ENCODE peak calls at places on chromosomes 16 and 17, in six cellular contexts. T is choroid plexus epithelial cell, V is fibroblast of pulmonary artery, N is progenitor cell of endocrine pancreas, P is K562, G is adrenal gland. C is an unnamed sample.

GRCh38 chr17:60971515-60972369 is 294.1 kb downstream of the BCAS3 start:
- DNase-seq in T (peak; percentile 83), V (peak; percentile 71), G (no peak), P (peak; percentile 23), N (peak; percentile 14), C (peak; percentile 46)

GRCh38 chr17:72280881-72281280 is 160.1 kb downstream of the SOX9 start:
- DNase-seq in T (no peak), P (no peak), V (no peak), N (no peak), G (no peak), C (no peak)

GRCh38 chr16:78489072-78489471 is 389.6 kb downstream of the WWOX start:
- DNase-seq in P (no peak), G (no peak), T (no peak), N (no peak), V (no peak), C (no peak)

GRCh38 chr17:27105636-27106035 is 188.3 kb upstream of the WSB1 start:
- DNase-seq in P (no peak), T (no peak), N (no peak), V (no peak), G (no peak), C (no peak)

GRCh38 chr16:65377131-65377649 is 255.3 kb upstream of the CDH11 start:
- DNase-seq in P (no peak), G (no peak), V (peak; percentile 4), T (no peak), N (no peak), C (no peak)

GRCh38 chr16:54927125-54928015 is 3.3 kb upstream of the IRX5 start:
- DNase-seq in V (no peak), N (no peak), T (no peak), G (no peak), P (no peak), C (no peak)

GRCh38 chr16:85025781-85026653 is 1.6 kb upstream of the KIAA0513 start:
- DNase-seq in T (no peak), P (no peak), N (no peak), V (no peak), G (no peak), C (no peak)

GRCh38 chr17:383771-384621 is 31.4 kb upstream of the RPH3AL start:
- DNase-seq in G (no peak), P (no peak), N (no peak), T (no peak), V (no peak), C (no peak)

GRCh38 chr16:7482596-7483290 is 150.1 kb downstream of the RBFOX1 start:
- DNase-seq in G (no peak), P (no peak), V (no peak), T (no peak), N (no peak), C (no peak)

GRCh38 chr17:2106308-2106707 is 51.4 kb downstream of the HIC1 start:
- DNase-seq in G (no peak), P (no peak), N (no peak), T (no peak), V (no peak), C (no peak)

GRCh38 chr16:55508271-55508921 is 476 bp upstream of the LPCAT2 start:
- DNase-seq in T (no peak), G (no peak), P (peak; percentile 5), N (no peak), V (no peak), C (no peak)

GRCh38 chr17:51374220-51374619 is 113.9 kb downstream of the UTP18 start:
- DNase-seq in P (no peak), V (no peak), G (no peak), N (no peak), T (no peak), C (no peak)

GRCh38 chr17:58082870-58083490 is at the start of gene DYNLL2:
- DNase-seq in V (peak; percentile 93), N (peak; percentile 92), P (peak; percentile 97), G (peak; percentile 96), T (peak; percentile 93), C (peak; percentile 90)

GRCh38 chr16:81463296-81463890 is 18.8 kb downstream of the CMIP start:
- DNase-seq in T (no peak), P (no peak), G (no peak), V (no peak), N (no peak), C (no peak)

GRCh38 chr17:61389670-61390478 is 9.8 kb upstream of the TBX2 start:
- DNase-seq in G (no peak), P (peak; percentile 66), T (peak; percentile 63), V (peak; percentile 53), N (no peak), C (peak; percentile 84)

DNA sequence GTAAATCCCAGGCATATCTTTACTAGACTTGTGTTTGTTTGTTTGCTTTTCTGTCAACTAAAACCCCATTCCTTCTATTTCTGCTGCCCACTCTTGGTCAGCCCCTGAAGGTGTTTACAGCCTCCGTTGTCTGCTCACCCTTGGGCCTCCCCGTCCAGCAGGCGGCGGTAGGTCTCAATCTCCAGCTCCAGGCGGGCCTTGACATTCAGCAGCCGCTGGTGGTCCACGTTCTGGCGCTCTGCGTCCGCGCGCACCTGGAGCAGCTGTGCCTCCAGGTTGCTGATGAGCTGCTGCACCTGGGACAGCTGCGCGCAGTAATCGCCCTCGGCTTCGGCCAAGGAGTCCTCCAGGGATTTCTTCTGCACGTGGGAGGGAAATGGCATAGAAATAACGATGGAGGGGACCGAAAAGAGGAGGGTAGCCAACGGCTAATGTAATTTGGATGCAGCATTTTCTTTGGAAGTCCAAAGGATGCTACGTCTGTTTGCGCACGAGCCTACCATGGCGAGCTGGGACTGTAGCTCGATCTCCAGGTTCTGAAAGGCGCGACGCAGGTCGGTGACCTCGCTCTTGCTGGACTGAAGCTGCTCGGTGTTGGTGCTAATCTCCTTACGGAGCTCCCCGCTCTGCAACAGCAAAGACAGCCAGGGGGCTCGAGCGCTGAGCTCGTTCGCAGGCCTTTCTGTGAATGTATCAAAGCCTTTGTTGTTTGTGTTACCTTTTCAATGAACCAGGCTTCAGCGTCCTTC is 3.9 kb downstream of the KRT12 start:
- DNase-seq in G (no peak), P (no peak), N (peak; percentile 54), V (peak; percentile 10), T (peak; percentile 27), C (peak; percentile 82)
- TF ChIP-seq CTCF in G (no peak), P (peak; percentile 32), N (peak; percentile 59), V (peak; percentile 43), T (peak; percentile 71), C (peak; percentile 66)

DNA sequence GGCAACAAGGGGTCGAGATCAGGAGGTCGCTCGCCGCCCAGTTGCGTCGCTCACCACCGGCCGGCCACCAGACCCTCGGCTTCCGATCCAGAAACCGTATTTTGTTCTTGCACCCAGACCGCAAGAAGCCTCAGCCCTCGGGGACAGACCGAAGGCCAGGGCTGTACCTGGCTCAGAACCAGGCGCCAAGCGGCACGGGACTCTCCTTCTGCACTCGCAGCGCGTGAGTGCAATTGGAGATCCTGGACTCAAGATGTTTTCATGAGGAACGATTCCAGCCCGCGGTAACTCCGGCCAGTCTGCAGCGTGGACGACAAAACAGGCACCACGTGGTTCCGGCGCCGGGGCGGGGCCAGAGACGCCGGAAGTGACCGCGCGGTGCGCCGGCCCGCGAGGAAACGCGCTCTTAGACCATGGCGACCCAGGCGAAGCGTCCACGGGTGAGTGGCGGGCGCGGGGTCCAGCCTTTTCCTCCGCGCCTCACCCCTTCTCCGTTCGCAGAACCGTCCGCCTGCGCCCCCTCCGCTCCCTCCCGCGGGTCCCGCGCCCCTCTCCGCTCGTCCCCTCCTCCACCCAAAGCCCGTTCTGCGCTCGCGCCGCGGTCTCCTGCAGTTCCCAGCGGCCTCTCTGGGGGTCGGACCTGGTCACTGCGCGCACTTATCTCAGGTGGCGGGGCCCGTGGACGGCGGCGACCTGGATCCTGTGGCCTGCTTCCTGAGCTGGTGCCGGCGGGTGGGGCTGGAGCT is at the start of gene SETD6:
- DNase-seq in G (peak; percentile 92), P (peak; percentile 85), V (peak; percentile 88), T (peak; percentile 94), N (peak; percentile 79), C (peak; percentile 87)
- TF ChIP-seq CTCF in G (peak; percentile 36), P (no peak), V (no peak), T (peak; percentile 17), N (peak; percentile 48), C (no peak)

DNA sequence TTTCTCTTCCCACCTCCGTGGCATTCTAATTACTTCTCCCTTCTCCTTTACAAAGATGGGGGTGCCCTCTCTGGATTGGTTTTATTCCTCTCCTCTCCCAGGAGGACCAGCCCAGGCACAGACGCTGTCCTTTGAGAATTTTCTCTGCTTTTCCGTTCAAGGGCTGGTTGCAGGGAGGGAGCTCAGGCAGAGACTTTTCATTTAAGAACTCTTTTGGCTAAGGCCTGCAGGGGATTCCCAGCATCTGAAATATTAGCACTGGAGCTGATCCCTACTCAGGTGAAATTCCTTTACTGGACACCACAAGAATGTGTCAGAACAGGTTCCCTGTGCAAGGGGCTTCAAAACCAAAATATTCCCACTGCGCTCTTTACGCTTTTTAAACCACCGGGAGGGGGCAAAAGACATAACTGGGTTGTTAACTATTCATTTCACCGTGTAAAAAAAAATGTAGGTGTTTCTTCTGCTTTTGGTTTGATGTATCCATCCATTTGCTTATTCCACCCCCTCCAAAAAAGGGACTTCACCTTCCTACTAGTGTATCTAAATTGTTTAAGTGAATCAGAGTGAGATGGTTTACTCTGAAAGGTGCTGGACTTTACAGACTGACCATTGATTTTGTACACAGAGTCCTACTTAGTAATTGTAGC is 1.4 kb downstream of the NFAT5 start:
- DNase-seq in V (no peak), N (no peak), P (peak; percentile 27), G (peak; percentile 29), T (peak; percentile 64), C (peak; percentile 21)
- TF ChIP-seq CTCF in V (peak; percentile 29), N (peak; percentile 41), P (peak; percentile 35), G (peak; percentile 8), T (peak; percentile 45), C (no peak)

GRCh38 chr16:86091976-86092375 is 193.0 kb downstream of the IRF8 start:
- DNase-seq in T (no peak), N (no peak), G (peak; percentile 1), P (no peak), V (no peak), C (no peak)

GRCh38 chr16:86095906-86096485 is 197.0 kb downstream of the IRF8 start:
- DNase-seq in P (no peak), N (no peak), G (peak; percentile 5), V (no peak), T (no peak), C (no peak)

GRCh38 chr16:86095131-86095752 is 196.3 kb downstream of the IRF8 start:
- DNase-seq in V (no peak), P (no peak), N (no peak), G (peak; percentile 4), T (no peak), C (no peak)

GRCh38 chr16:86092586-86093480 is 193.9 kb downstream of the IRF8 start:
- DNase-seq in V (no peak), G (peak; percentile 5), P (no peak), N (no peak), T (no peak), C (no peak)

DNA sequence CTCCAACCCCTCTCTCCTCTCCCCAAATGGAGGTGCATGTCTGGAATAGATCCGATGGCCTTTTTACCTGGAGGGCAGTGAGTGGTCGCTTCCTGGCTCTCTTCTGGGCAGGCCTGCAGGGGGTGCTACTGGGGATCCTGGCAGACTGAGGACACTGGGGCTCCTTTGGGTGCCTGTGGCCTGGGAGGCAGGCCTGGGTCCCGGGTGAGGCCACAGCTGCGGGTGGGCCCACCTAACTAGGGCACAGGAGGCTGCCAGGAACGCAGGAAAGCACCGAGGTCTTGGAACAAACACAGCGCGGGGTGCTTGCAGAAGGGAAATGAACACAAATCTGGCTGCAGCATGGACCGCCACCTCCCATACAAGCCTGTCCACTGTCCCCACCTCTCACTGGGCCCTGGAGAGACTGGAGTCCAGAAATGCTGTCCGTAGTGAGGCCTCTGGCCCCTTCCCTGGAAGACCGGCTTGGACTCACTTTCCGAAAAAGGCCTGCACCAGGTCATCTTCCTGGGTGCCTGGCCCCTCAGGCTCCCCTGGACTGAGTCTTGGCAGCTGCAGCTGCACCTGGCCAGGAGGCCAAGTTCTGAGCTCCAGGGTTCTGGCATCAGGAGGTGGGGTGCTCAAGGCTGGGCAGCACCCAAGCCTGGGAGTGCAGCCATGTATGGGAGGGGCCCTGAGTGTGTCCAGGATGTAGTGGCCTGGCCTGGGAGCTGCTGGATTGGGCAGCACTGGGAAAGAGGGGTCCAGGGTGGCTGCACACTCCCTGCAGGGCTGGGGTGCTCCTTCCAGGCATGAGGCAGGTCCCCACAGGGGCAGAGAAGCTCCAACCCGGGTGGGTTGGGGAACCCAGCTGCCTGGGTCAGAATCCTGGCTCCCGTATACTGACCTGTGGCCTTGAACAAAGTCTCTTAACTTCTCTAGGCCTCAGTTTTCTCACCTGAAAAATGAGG is 195.1 kb downstream of the IRF8 start:
- DNase-seq in T (no peak), G (peak; percentile 4), V (no peak), N (no peak), P (peak; percentile 25), C (no peak)
- TF ChIP-seq CTCF in T (peak; percentile 39), G (no peak), V (no peak), N (peak; percentile 22), P (no peak), C (no peak)

C was measured in endothelial cell.